ENCODE peak calls at places on chromosome 2, in four cellular contexts. O, H, M and A are unnamed samples.

GRCh38 chr2:120861191-120861575 is 125.5 kb downstream of the GLI2 start:
- DNase-seq in O (no peak), M (no peak), H (peak; percentile 44), A (no peak)

GRCh38 chr2:190723397-190724090 is 74.7 kb downstream of the NAB1 start:
- DNase-seq in H (no peak), M (no peak), O (no peak), A (peak; percentile 79)

GRCh38 chr2:227615906-227616305 is 1.3 kb upstream of the SCYGR3 start:
- DNase-seq in H (no peak), M (no peak), O (no peak), A (no peak)

GRCh38 chr2:224520064-224520463 is 65.1 kb downstream of the CUL3 start:
- DNase-seq in M (peak; percentile 86), O (no peak), H (peak; percentile 92), A (no peak)

GRCh38 chr2:43513216-43513615 is 82.6 kb downstream of the THADA start:
- DNase-seq in H (peak; percentile 36), O (no peak), M (peak; percentile 15), A (no peak)

GRCh38 chr2:200302940-200303727 is 3.4 kb upstream of the SPATS2L start:
- DNase-seq in O (no peak), H (peak; percentile 88), M (no peak), A (no peak)

GRCh38 chr2:185854910-185855309 is 116.3 kb downstream of the FSIP2 start:
- DNase-seq in M (no peak), H (no peak), O (no peak), A (no peak)

GRCh38 chr2:60925994-60926750 is 44.8 kb downstream of the REL start:
- DNase-seq in O (no peak), H (peak; percentile 79), M (no peak), A (peak; percentile 19)

GRCh38 chr2:127197475-127198385 is 22.4 kb downstream of the CYP27C1 start:
- DNase-seq in O (peak; percentile 69), M (peak; percentile 9), H (peak; percentile 50), A (peak; percentile 39)

GRCh38 chr2:59594671-59595222 is 958.7 kb downstream of the BCL11A start:
- DNase-seq in H (no peak), O (no peak), M (no peak), A (no peak)

GRCh38 chr2:197993830-197994229 is 189.4 kb downstream of the PLCL1 start:
- DNase-seq in M (no peak), O (no peak), H (peak; percentile 17), A (no peak)

GRCh38 chr2:75041791-75042231 is 83.4 kb downstream of the POLE4 start:
- DNase-seq in O (no peak), H (peak; percentile 5), M (no peak), A (peak; percentile 20)

GRCh38 chr2:190407662-190408537 is at the start of gene MFSD6:
- DNase-seq in O (peak; percentile 63), H (no peak), M (no peak), A (no peak)

GRCh38 chr2:12167525-12168317 is 421.3 kb downstream of the LPIN1 start:
- DNase-seq in M (no peak), H (no peak), O (peak; percentile 57), A (no peak)

GRCh38 chr2:98308068-98308467 is 38.2 kb upstream of the CNGA3 start:
- DNase-seq in H (peak; percentile 2), M (no peak), O (no peak), A (no peak)

GRCh38 chr2:207505180-207505579 is 24.6 kb upstream of the CREB1 start:
- DNase-seq in H (no peak), M (no peak), O (no peak), A (no peak)

GRCh38 chr2:70984576-70985282 is 6.3 kb downstream of the ANKRD53 start:
- DNase-seq in H (peak; percentile 37), O (peak; percentile 66), M (no peak), A (peak; percentile 58)
- TF ChIP-seq FOS in H (no peak), O (no peak), M (no peak), A (no peak)

DNA sequence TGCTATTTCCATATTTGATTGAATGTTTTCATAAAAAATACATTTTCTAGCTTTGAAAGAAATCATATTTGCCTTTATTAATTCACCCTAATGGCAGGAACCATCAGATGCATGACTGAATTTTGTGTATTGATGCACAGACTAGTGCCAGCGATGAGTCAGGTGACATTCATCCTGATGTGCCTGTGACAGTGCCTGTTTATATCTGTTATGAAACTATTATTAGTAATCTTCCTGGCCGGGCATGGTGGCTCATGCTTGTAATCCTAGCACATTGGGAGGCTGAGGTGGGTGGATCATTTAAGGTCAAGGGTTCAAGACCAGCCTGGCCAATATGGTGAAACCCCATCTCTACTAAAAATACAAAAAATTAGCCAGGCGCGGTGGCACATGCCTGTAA is 170.0 kb downstream of the TSN start:
- DNase-seq in H (no peak), M (no peak), O (no peak), A (no peak)
- TF ChIP-seq FOS in H (no peak), M (no peak), O (no peak), A (no peak)

DNA sequence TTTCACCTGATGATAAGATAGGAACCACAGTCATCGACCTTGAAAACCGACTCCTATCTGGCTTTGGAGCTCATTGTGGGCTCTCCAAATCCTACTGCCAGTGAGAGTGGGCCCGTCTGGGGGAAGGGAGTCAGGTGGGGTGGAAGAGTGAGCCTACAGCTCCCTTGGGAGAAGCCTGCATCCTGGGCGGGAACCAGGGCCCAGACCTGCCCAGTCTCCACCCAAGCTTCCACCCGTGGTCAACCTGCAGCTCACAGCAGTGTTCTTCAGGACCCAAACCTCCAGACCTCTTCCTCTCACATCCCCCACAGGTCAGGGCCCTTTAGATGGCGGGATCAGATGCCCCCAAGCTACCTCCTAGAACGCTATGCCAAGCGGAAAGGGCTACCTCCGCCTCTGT is 40.2 kb downstream of the LMAN2L start:
- DNase-seq in O (no peak), H (no peak), M (no peak), A (no peak)
- TF ChIP-seq FOS in O (no peak), H (no peak), M (no peak), A (no peak)

GRCh38 chr2:40543381-40543780 is 91.5 kb upstream of the SLC8A1 start:
- DNase-seq in O (no peak), H (no peak), M (no peak), A (no peak)
- TF ChIP-seq FOS in O (no peak), H (no peak), M (no peak), A (no peak)

DNA sequence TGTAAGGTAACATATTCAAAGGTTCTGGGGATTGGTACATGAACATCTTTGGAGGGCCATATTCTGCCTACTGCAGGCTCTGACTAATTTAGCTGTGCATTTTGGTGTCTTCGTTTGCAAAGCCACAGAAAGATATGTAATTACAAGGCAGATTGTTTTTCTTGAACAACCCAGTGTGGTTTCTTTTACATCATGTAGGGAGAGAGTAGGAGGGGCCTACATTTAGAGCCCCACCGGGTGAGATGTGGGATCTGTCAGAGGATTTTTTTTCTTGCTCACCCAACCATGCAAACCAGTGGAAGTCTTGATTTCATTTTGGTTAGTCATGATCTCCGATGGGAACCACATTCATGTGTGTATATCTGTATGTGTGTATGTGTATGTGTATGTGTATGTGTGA is 239.7 kb downstream of the MTX2 start:
- DNase-seq in M (peak; percentile 48), O (no peak), H (no peak), A (no peak)
- TF ChIP-seq FOS in M (no peak), O (no peak), H (no peak), A (no peak)

GRCh38 chr2:147844691-147845607 is at the start of gene ACVR2A:
- DNase-seq in O (peak; percentile 68), H (peak; percentile 28), M (peak; percentile 57), A (peak; percentile 52)

GRCh38 chr2:147845608-147846002 is 776 bp downstream of the ACVR2A start:
- DNase-seq in O (no peak), H (peak; percentile 12), M (no peak), A (peak; percentile 47)

GRCh38 chr2:147843864-147844690 is 752 bp upstream of the ACVR2A start:
- DNase-seq in O (peak; percentile 88), H (peak; percentile 85), M (no peak), A (peak; percentile 85)

GRCh38 chr2:147847746-147848391 is 3.0 kb downstream of the ACVR2A start:
- DNase-seq in M (no peak), O (no peak), H (no peak), A (no peak)

GRCh38 chr2:147846382-147847081 is 1.7 kb downstream of the ACVR2A start:
- DNase-seq in H (no peak), O (no peak), M (no peak), A (peak; percentile 51)
- TF ChIP-seq FOS in H (no peak), O (no peak), M (no peak), A (no peak)

GRCh38 chr2:45218931-45219339 is 209.7 kb upstream of the SIX2 start:
- DNase-seq in O (no peak), M (no peak), H (no peak), A (no peak)
- TF ChIP-seq FOS in O (no peak), M (no peak), H (no peak), A (no peak)

GRCh38 chr2:179692610-179693009 is 168.8 kb downstream of the ZNF385B start:
- DNase-seq in H (peak; percentile 39), O (no peak), M (no peak), A (no peak)

GRCh38 chr2:179691235-179691634 is 170.2 kb downstream of the ZNF385B start:
- DNase-seq in M (no peak), H (peak; percentile 49), O (no peak), A (no peak)

GRCh38 chr2:179682756-179683155 is 178.7 kb downstream of the ZNF385B start:
- DNase-seq in M (no peak), H (no peak), O (no peak), A (no peak)

GRCh38 chr2:179686069-179686468 is 175.3 kb downstream of the ZNF385B start:
- DNase-seq in O (no peak), M (no peak), H (no peak), A (no peak)

GRCh38 chr2:179686718-179687342 is 174.6 kb downstream of the ZNF385B start:
- DNase-seq in O (no peak), M (no peak), H (peak; percentile 44), A (no peak)
- TF ChIP-seq FOS in O (no peak), M (no peak), H (no peak), A (no peak)

GRCh38 chr2:70552501-70553333 is 909 bp downstream of the TGFA start:
- DNase-seq in O (no peak), M (no peak), H (no peak), A (no peak)
- TF ChIP-seq FOS in O (no peak), M (no peak), H (no peak), A (no peak)

GRCh38 chr2:163943403-163944356 is 207.9 kb upstream of the FIGN start:
- DNase-seq in O (no peak), M (no peak), H (no peak), A (no peak)
- TF ChIP-seq FOS in O (no peak), M (no peak), H (no peak), A (no peak)